ENCODE peak calls at places on chromosomes 3 and 15, in five cellular contexts. D, W, T, A and C are unnamed samples.

GRCh38 chr15:40045572-40046217 is 6.7 kb upstream of the SRP14 start:
- DNase-seq in D (no peak), W (no peak), T (no peak), A (no peak), C (no peak)

GRCh38 chr3:132253262-132253878 is 63.8 kb upstream of the ACP3 start:
- DNase-seq in D (peak; percentile 21), W (peak; percentile 17), T (no peak), A (no peak), C (peak; percentile 65)

GRCh38 chr15:43133429-43134156 is at the start of gene TMEM62:
- DNase-seq in D (peak; percentile 52), W (peak; percentile 83), T (peak; percentile 31), A (peak; percentile 90), C (peak; percentile 93)

GRCh38 chr3:94009612-94010011 is 18.8 kb downstream of the STX19 start:
- DNase-seq in D (no peak), W (no peak), T (no peak), A (no peak), C (no peak)

GRCh38 chr3:60912142-60912541 is 339.1 kb downstream of the FHIT start:
- DNase-seq in D (no peak), W (no peak), T (no peak), A (no peak), C (no peak)

GRCh38 chr3:178318440-178318839 is 217.8 kb upstream of the KCNMB2 start:
- DNase-seq in D (no peak), W (no peak), T (no peak), A (no peak), C (no peak)

GRCh38 chr3:138389841-138390581 is 41.6 kb downstream of the MRAS start:
- DNase-seq in D (no peak), W (no peak), T (no peak), A (no peak), C (no peak)

GRCh38 chr3:71444028-71444860 is 139.3 kb downstream of the FOXP1 start:
- DNase-seq in D (no peak), W (peak; percentile 22), T (no peak), A (peak; percentile 88), C (peak; percentile 94)

GRCh38 chr15:72086920-72087648 is 30.9 kb downstream of the MYO9A start:
- DNase-seq in D (no peak), W (no peak), T (no peak), A (no peak), C (no peak)

GRCh38 chr15:91992940-91993339 is 139.4 kb downstream of the SLCO3A1 start:
- DNase-seq in D (no peak), W (no peak), T (no peak), A (no peak), C (no peak)